ENCODE peak calls at places on chromosomes 16 and 17, in six cellular contexts. U is HL-60, Z is GM12878, H is HepG2, Y is SK-N-SH, S is H1. V is an unnamed sample.

GRCh38 chr17:78038748-78039288 is 80.3 kb downstream of the TNRC6C start:
- DNase-seq in U (no peak), Z (no peak), H (no peak), Y (no peak), S (no peak), V (no peak)

GRCh38 chr17:41941158-41941557 is 10.7 kb downstream of the ODAD4 start:
- DNase-seq in U (no peak), Z (no peak), H (no peak), Y (no peak), S (no peak), V (no peak)

GRCh38 chr16:11329080-11329491 is 16.2 kb upstream of the RMI2 start:
- DNase-seq in U (no peak), Z (peak; percentile 57), H (no peak), Y (no peak), S (no peak), V (no peak)

GRCh38 chr16:75555213-75555706 is 792 bp downstream of the TMEM231 start:
- DNase-seq in U (no peak), Z (no peak), H (peak; percentile 89), Y (peak; percentile 90), S (peak; percentile 89), V (peak; percentile 93)

GRCh38 chr17:57261084-57261461 is 4.8 kb downstream of the MSI2 start:
- DNase-seq in U (no peak), Z (no peak), H (no peak), Y (no peak), S (no peak), V (no peak)

GRCh38 chr17:7393613-7394451 is 493 bp downstream of the PLSCR3 start:
- DNase-seq in U (no peak), Z (no peak), H (no peak), Y (peak; percentile 74), S (peak; percentile 78), V (no peak)

GRCh38 chr17:17860761-17861107 is 23.9 kb upstream of the SREBF1 start:
- DNase-seq in U (no peak), Z (no peak), H (no peak), Y (no peak), S (no peak), V (no peak)

GRCh38 chr16:1979271-1980025 is 1.8 kb downstream of the NOXO1 start:
- DNase-seq in U (no peak), Z (no peak), H (no peak), Y (no peak), S (peak; percentile 87), V (no peak)

GRCh38 chr17:49739662-49740271 is 24.2 kb downstream of the FAM117A start:
- DNase-seq in U (peak; percentile 98), Z (no peak), H (peak; percentile 36), Y (peak; percentile 67), S (no peak), V (peak; percentile 100)

GRCh38 chr17:70332811-70333210 is 163.5 kb downstream of the KCNJ2 start:
- DNase-seq in U (no peak), Z (no peak), H (no peak), Y (no peak), S (no peak), V (no peak)

GRCh38 chr17:40472733-40473452 is 28.5 kb downstream of the TNS4 start:
- DNase-seq in U (no peak), Z (no peak), H (no peak), Y (no peak), S (no peak), V (no peak)

GRCh38 chr17:64599187-64599676 is 62.9 kb downstream of the SMURF2 start:
- DNase-seq in U (no peak), Z (no peak), H (no peak), Y (no peak), S (no peak), V (peak; percentile 30)

GRCh38 chr16:22928882-22929281 is 114.9 kb downstream of the HS3ST2 start:
- DNase-seq in U (no peak), Z (no peak), H (no peak), Y (no peak), S (no peak), V (no peak)

GRCh38 chr17:64964796-64965195 is 45.5 kb upstream of the LRRC37A3 start:
- DNase-seq in U (no peak), Z (no peak), H (no peak), Y (no peak), S (no peak), V (no peak)

GRCh38 chr17:10836966-10837599 is 804 bp downstream of the PIRT start:
- DNase-seq in U (no peak), Z (no peak), H (no peak), Y (no peak), S (no peak), V (no peak)

GRCh38 chr17:9940826-9941225 is 35.8 kb upstream of the RCVRN start:
- DNase-seq in U (no peak), Z (no peak), H (no peak), Y (no peak), S (no peak), V (no peak)

GRCh38 chr16:73483076-73483791 is 435.3 kb upstream of the ZFHX3 start:
- DNase-seq in U (no peak), Z (no peak), H (no peak), Y (no peak), S (peak; percentile 58), V (no peak)

GRCh38 chr17:57442914-57443571 is 186.7 kb downstream of the MSI2 start:
- DNase-seq in U (peak; percentile 30), Z (no peak), H (no peak), Y (no peak), S (no peak), V (no peak)

GRCh38 chr16:64711026-64711425 is 410.8 kb downstream of the CDH11 start:
- DNase-seq in U (no peak), Z (no peak), H (no peak), Y (no peak), S (no peak), V (no peak)

GRCh38 chr17:34641368-34641767 is 62.0 kb downstream of the TMEM132E start:
- DNase-seq in U (no peak), Z (no peak), H (no peak), Y (no peak), S (no peak), V (no peak)

GRCh38 chr17:83012161-83012800 is 67.1 kb upstream of the METRNL start:
- DNase-seq in U (no peak), Z (no peak), H (no peak), Y (peak; percentile 41), S (peak; percentile 32), V (no peak)

GRCh38 chr17:45261577-45262515 is at the start of gene SPATA32:
- DNase-seq in U (no peak), Z (no peak), H (no peak), Y (peak; percentile 71), S (peak; percentile 83), V (no peak)

GRCh38 chr16:22641030-22641671 is 130.5 kb downstream of the NPIPB5 start:
- DNase-seq in U (no peak), Z (no peak), H (no peak), Y (no peak), S (peak; percentile 69), V (no peak)

GRCh38 chr17:37792787-37793186 is 47.9 kb upstream of the HNF1B start:
- DNase-seq in U (no peak), Z (no peak), H (no peak), Y (no peak), S (no peak), V (no peak)

GRCh38 chr16:2518823-2519710 is 1.1 kb upstream of the AMDHD2 start:
- DNase-seq in U (no peak), Z (no peak), H (no peak), Y (peak; percentile 55), S (no peak), V (no peak)

GRCh38 chr16:72481419-72481818 is 309.5 kb upstream of the PMFBP1 start:
- DNase-seq in U (no peak), Z (no peak), H (no peak), Y (no peak), S (no peak), V (no peak)

GRCh38 chr17:63998050-63998720 is at the start of gene PRR29:
- DNase-seq in U (peak; percentile 57), Z (no peak), H (peak; percentile 66), Y (peak; percentile 100), S (peak; percentile 95), V (peak; percentile 97)

GRCh38 chr16:57918994-57919393 is 51.9 kb downstream of the CNGB1 start:
- DNase-seq in U (no peak), Z (no peak), H (no peak), Y (no peak), S (no peak), V (no peak)

GRCh38 chr17:14805348-14805747 is 459.8 kb downstream of the PMP22 start:
- DNase-seq in U (no peak), Z (no peak), H (peak; percentile 6), Y (no peak), S (no peak), V (no peak)

GRCh38 chr16:18983565-18984424 is at the start of gene TMC7:
- DNase-seq in U (peak; percentile 26), Z (no peak), H (peak; percentile 91), Y (peak; percentile 94), S (peak; percentile 93), V (peak; percentile 92)

GRCh38 chr17:56779898-56780777 is 53.6 kb downstream of the C17orf67 start:
- DNase-seq in U (peak; percentile 73), Z (no peak), H (peak; percentile 67), Y (peak; percentile 93), S (peak; percentile 95), V (peak; percentile 90)

GRCh38 chr17:75152971-75153853 is 1.1 kb downstream of the JPT1 start:
- DNase-seq in U (no peak), Z (no peak), H (peak; percentile 34), Y (peak; percentile 72), S (no peak), V (peak; percentile 20)

DNA sequence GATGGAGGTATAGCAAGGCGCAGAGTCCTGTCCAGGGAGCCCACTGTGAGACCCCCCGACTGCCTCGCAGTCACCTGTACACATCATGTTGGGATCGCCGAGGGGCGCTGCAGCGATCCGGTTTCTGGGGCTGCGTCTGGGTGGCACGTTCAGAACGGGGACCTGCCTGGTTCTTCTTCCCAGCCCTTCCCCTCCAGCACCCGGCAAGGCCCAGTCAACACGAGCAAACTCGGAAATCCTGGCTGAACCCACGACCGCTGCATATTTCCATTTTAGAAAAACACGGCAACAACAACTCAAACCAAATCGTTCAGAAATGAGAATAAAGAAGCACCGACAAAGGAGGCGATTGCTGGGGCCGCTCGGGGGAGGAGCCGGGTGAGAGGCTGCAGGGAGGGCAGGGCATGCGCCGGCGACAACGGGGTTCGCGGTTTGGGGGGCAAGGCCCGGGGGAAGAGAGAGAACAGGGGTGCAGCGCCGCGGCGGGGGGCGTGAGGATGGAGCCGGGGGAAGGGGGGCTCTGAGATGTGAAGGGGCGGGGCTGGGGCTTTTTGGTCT is 597 bp downstream of the HSDL1 start:
- DNase-seq in U (no peak), Z (no peak), H (no peak), Y (peak; percentile 67), S (peak; percentile 66), V (peak; percentile 51)
- TF ChIP-seq GABPA in U (no peak), Z (no peak), H (no peak), Y (no peak), S (no peak), V (no peak)

GRCh38 chr17:55734128-55734781 is 11.6 kb upstream of the TMEM100 start:
- DNase-seq in U (no peak), Z (no peak), H (no peak), Y (peak; percentile 44), S (no peak), V (peak; percentile 44)
- TF ChIP-seq GABPA in U (no peak), Z (no peak), H (no peak), Y (no peak), S (no peak), V (no peak)

GRCh38 chr17:44004761-44005526 is 522 bp downstream of the NAGS start:
- DNase-seq in U (no peak), Z (no peak), H (no peak), Y (peak; percentile 58), S (peak; percentile 83), V (no peak)
- TF ChIP-seq GABPA in U (no peak), Z (no peak), H (no peak), Y (no peak), S (no peak), V (no peak)

GRCh38 chr16:85004587-85005205 is 6.6 kb downstream of the ZDHHC7 start:
- DNase-seq in U (no peak), Z (no peak), H (no peak), Y (no peak), S (no peak), V (peak; percentile 56)
- TF ChIP-seq GABPA in U (no peak), Z (no peak), H (no peak), Y (no peak), S (no peak), V (no peak)